ENCODE peak calls at places on chromosomes 1 and 21, in six cellular contexts. D, E, V, F, K and L are unnamed samples.

GRCh38 chr1:203650012-203650836 is 23.6 kb downstream of the ATP2B4 start:
- DNase-seq in V (no peak), D (peak; percentile 80), K (peak; percentile 93), E (peak; percentile 93), F (peak; percentile 82), L (no peak)

GRCh38 chr1:216932424-216932823 is 209.2 kb upstream of the ESRRG start:
- DNase-seq in F (no peak), E (no peak), V (no peak), K (no peak), D (no peak), L (no peak)

GRCh38 chr21:39686636-39687035 is 58.3 kb upstream of the IGSF5 start:
- DNase-seq in V (no peak), K (no peak), E (no peak), F (no peak), D (no peak), L (no peak)

GRCh38 chr1:64675718-64676345 is 69.0 kb upstream of the RAVER2 start:
- DNase-seq in F (no peak), V (no peak), E (no peak), D (no peak), K (peak; percentile 41), L (no peak)

GRCh38 chr1:59885160-59885832 is 41.3 kb downstream of the CYP2J2 start:
- DNase-seq in E (no peak), V (no peak), D (no peak), K (peak; percentile 9), F (no peak), L (no peak)

GRCh38 chr1:30881266-30882181 is 27.0 kb downstream of the SDC3 start:
- DNase-seq in D (no peak), V (no peak), E (no peak), K (no peak), F (no peak), L (no peak)

GRCh38 chr1:9746211-9746610 is 77.6 kb downstream of the CLSTN1 start:
- DNase-seq in D (no peak), V (no peak), F (no peak), K (no peak), E (no peak), L (no peak)

GRCh38 chr21:37324558-37324957 is 42.0 kb upstream of the DYRK1A start:
- DNase-seq in E (no peak), F (no peak), K (no peak), D (no peak), V (no peak), L (no peak)

GRCh38 chr1:201011616-201012015 is 11.9 kb downstream of the KIF21B start:
- DNase-seq in K (no peak), E (no peak), F (no peak), V (no peak), D (no peak), L (no peak)

GRCh38 chr1:56617141-56617540 is 28.0 kb upstream of the PRKAA2 start:
- DNase-seq in K (no peak), V (no peak), D (no peak), E (no peak), F (no peak), L (no peak)

GRCh38 chr1:31793586-31794285 is 22.1 kb downstream of the SPOCD1 start:
- DNase-seq in E (peak; percentile 50), D (peak; percentile 22), V (no peak), K (no peak), F (peak; percentile 53), L (no peak)

GRCh38 chr1:103112535-103112934 is 4.2 kb upstream of the COL11A1 start:
- DNase-seq in K (no peak), E (no peak), D (no peak), V (no peak), F (no peak), L (no peak)

GRCh38 chr1:205298191-205298994 is 23.2 kb downstream of the NUAK2 start:
- DNase-seq in E (no peak), F (no peak), V (no peak), K (no peak), D (peak; percentile 88), L (no peak)

GRCh38 chr21:33648555-33648954 is 6.3 kb downstream of the ITSN1 start:
- DNase-seq in F (peak; percentile 4), E (no peak), D (no peak), V (no peak), K (no peak), L (no peak)

GRCh38 chr21:36540700-36541099 is 60.8 kb upstream of the CLDN14 start:
- DNase-seq in K (no peak), F (no peak), E (no peak), D (no peak), V (no peak), L (no peak)

GRCh38 chr1:200437556-200438203 is 27.8 kb upstream of the ZNF281 start:
- DNase-seq in F (no peak), D (no peak), K (peak; percentile 74), V (no peak), E (no peak), L (no peak)

GRCh38 chr1:243974451-243975292 is 76.4 kb upstream of the ZBTB18 start:
- DNase-seq in D (no peak), V (no peak), K (no peak), E (no peak), F (no peak), L (no peak)

GRCh38 chr1:41765109-41765655 is 153.5 kb downstream of the HIVEP3 start:
- DNase-seq in D (no peak), F (no peak), V (no peak), E (no peak), K (no peak), L (no peak)

GRCh38 chr1:12600335-12600734 is 17.7 kb downstream of the DHRS3 start:
- DNase-seq in F (peak; percentile 87), V (no peak), K (no peak), E (no peak), D (no peak), L (no peak)

GRCh38 chr1:12597792-12598191 is 20.2 kb downstream of the DHRS3 start:
- DNase-seq in D (no peak), K (no peak), E (no peak), F (peak; percentile 84), V (no peak), L (no peak)

GRCh38 chr1:12598914-12599463 is 19.0 kb downstream of the DHRS3 start:
- DNase-seq in E (no peak), V (no peak), K (no peak), D (no peak), F (no peak), L (no peak)

GRCh38 chr1:12600880-12601633 is 17.0 kb downstream of the DHRS3 start:
- DNase-seq in F (no peak), K (peak; percentile 28), D (peak; percentile 83), V (no peak), E (no peak), L (no peak)

GRCh38 chr1:12599657-12600056 is 18.4 kb downstream of the DHRS3 start:
- DNase-seq in V (no peak), F (no peak), K (no peak), E (no peak), D (no peak), L (no peak)
- H3K4me1 ChIP-seq in V (peaks cover 82% of the 10 kb centered on the region), F (peaks cover 95% of the 10 kb centered on the region), K (no peaks in the 10 kb centered on the region), E (peaks cover 98% of the 10 kb centered on the region), D (no peaks in the 10 kb centered on the region), L (peaks cover 99% of the 10 kb centered on the region)

GRCh38 chr1:2203671-2204383 is 9.3 kb upstream of the FAAP20 start:
- DNase-seq in V (no peak), D (no peak), F (peak; percentile 76), K (no peak), E (no peak), L (no peak)
- H3K4me1 ChIP-seq in V (peaks cover 51% of the 10 kb centered on the region), D (no peaks in the 10 kb centered on the region), F (peaks cover 51% of the 10 kb centered on the region), K (peaks cover 3% of the 10 kb centered on the region), E (peaks cover 50% of the 10 kb centered on the region), L (peaks cover 72% of the 10 kb centered on the region)

GRCh38 chr1:89832481-89833127 is 11.8 kb downstream of the LRRC8D start:
- DNase-seq in D (no peak), V (no peak), F (no peak), K (no peak), E (no peak), L (no peak)
- H3K4me1 ChIP-seq in D (peaks cover 14% of the 10 kb centered on the region), V (no peaks in the 10 kb centered on the region), F (peaks cover 22% of the 10 kb centered on the region), K (no peaks in the 10 kb centered on the region), E (peaks cover 5% of the 10 kb centered on the region), L (peaks cover 5% of the 10 kb centered on the region)

GRCh38 chr1:15179485-15179883 is 25.9 kb downstream of the TMEM51 start:
- DNase-seq in K (no peak), F (no peak), V (no peak), E (no peak), D (no peak), L (no peak)

GRCh38 chr1:15177710-15178166 is 24.2 kb downstream of the TMEM51 start:
- DNase-seq in F (no peak), E (no peak), D (no peak), V (no peak), K (no peak), L (no peak)

GRCh38 chr1:15176898-15177665 is 23.5 kb downstream of the TMEM51 start:
- DNase-seq in K (no peak), D (no peak), V (no peak), E (no peak), F (no peak), L (no peak)

GRCh38 chr1:15180189-15180588 is 26.6 kb downstream of the TMEM51 start:
- DNase-seq in K (no peak), V (no peak), F (peak; percentile 79), E (no peak), D (no peak), L (no peak)

GRCh38 chr1:15178571-15179484 is 25.3 kb downstream of the TMEM51 start:
- DNase-seq in K (peak; percentile 84), E (no peak), V (no peak), D (no peak), F (no peak), L (no peak)
- H3K4me1 ChIP-seq in K (peaks cover 59% of the 10 kb centered on the region), E (peaks cover 25% of the 10 kb centered on the region), V (no peaks in the 10 kb centered on the region), D (peaks cover 2% of the 10 kb centered on the region), F (peaks cover 34% of the 10 kb centered on the region), L (peaks cover 34% of the 10 kb centered on the region)

GRCh38 chr1:84146375-84147032 is 2.4 kb downstream of the PRKACB start:
- DNase-seq in F (no peak), V (no peak), K (no peak), D (no peak), E (no peak), L (no peak)

GRCh38 chr1:84145051-84145450 is 980 bp downstream of the PRKACB start:
- DNase-seq in E (no peak), K (peak; percentile 21), V (no peak), F (no peak), D (no peak), L (no peak)

GRCh38 chr1:84141177-84142003 is 2.7 kb upstream of the PRKACB start:
- DNase-seq in F (no peak), K (peak; percentile 9), V (no peak), D (no peak), E (no peak), L (no peak)

GRCh38 chr1:84148758-84149157 is 4.7 kb downstream of the PRKACB start:
- DNase-seq in E (no peak), V (no peak), K (no peak), D (no peak), F (no peak), L (no peak)

GRCh38 chr1:84143796-84144565 is at the start of gene PRKACB:
- DNase-seq in D (no peak), F (no peak), V (no peak), E (no peak), K (peak; percentile 75), L (no peak)
- H3K4me1 ChIP-seq in D (no peaks in the 10 kb centered on the region), F (no peaks in the 10 kb centered on the region), V (no peaks in the 10 kb centered on the region), E (no peaks in the 10 kb centered on the region), K (no peaks in the 10 kb centered on the region), L (peaks cover 9% of the 10 kb centered on the region)

GRCh38 chr1:19311503-19311930 is 427 bp downstream of the AKR7A2 start:
- DNase-seq in K (no peak), E (no peak), F (peak; percentile 75), D (no peak), V (no peak), L (no peak)
- H3K4me1 ChIP-seq in K (peaks cover 15% of the 10 kb centered on the region), E (peaks cover 26% of the 10 kb centered on the region), F (peaks cover 24% of the 10 kb centered on the region), D (no peaks in the 10 kb centered on the region), V (peaks cover 13% of the 10 kb centered on the region), L (peaks cover 65% of the 10 kb centered on the region)